ENCODE peak calls at places on chromosomes 12 and 14, in six cellular contexts. W is BJ; D is NB4; M is tibial artery; S is AML-193; N is stimulated activated CD4-positive, alpha-beta T cell treated with anti-CD3 and anti-CD28 coated beads, Interleukin-2, amount 100 ng/mL, for 48 hours. B is an unnamed sample.

GRCh38 chr12:2752676-2753371 is 41.9 kb upstream of the FKBP4 start:
- DNase-seq in N (peak; percentile 73), M (peak; percentile 81), D (peak; percentile 75), S (peak; percentile 61), W (no peak), B (peak; percentile 70)

GRCh38 chr12:93624595-93625294 is 52.3 kb downstream of the SOCS2 start:
- DNase-seq in W (peak; percentile 94), S (no peak), M (no peak), N (no peak), D (no peak), B (no peak)

GRCh38 chr14:89503458-89503996 is 86.5 kb upstream of the FOXN3 start:
- DNase-seq in W (no peak), D (peak; percentile 30), N (no peak), M (no peak), S (no peak), B (no peak)

GRCh38 chr14:22220427-22220826 is 368.6 kb downstream of the DAD1 start:
- DNase-seq in D (no peak), M (no peak), N (no peak), W (no peak), S (no peak), B (no peak)

GRCh38 chr12:14308516-14308915 is 57.0 kb upstream of the ATF7IP start:
- DNase-seq in M (no peak), D (no peak), W (no peak), S (no peak), N (no peak), B (no peak)

GRCh38 chr14:54976316-54976715 is 50.6 kb downstream of the WDHD1 start:
- DNase-seq in W (peak; percentile 40), N (no peak), S (no peak), M (no peak), D (peak; percentile 2), B (no peak)

GRCh38 chr14:34211732-34212131 is 250.3 kb downstream of the SPTSSA start:
- DNase-seq in M (no peak), D (no peak), S (no peak), W (no peak), N (no peak), B (no peak)

GRCh38 chr14:100617715-100618693 is 30.8 kb upstream of the BEGAIN start:
- DNase-seq in W (no peak), M (peak; percentile 64), S (peak; percentile 46), N (no peak), D (peak; percentile 65), B (peak; percentile 63)

GRCh38 chr12:103839103-103839502 is 1.9 kb downstream of the NT5DC3 start:
- DNase-seq in M (no peak), W (no peak), N (no peak), D (peak; percentile 47), S (no peak), B (no peak)

GRCh38 chr14:91968280-91968679 is 20.8 kb upstream of the FBLN5 start:
- DNase-seq in N (no peak), D (no peak), S (no peak), W (no peak), M (no peak), B (no peak)

B was measured in GDM1.